ENCODE peak calls at places on chromosomes 12 and 14, in nine cellular contexts. U is keratinocyte; E is RCC 7860; M is body of pancreas; H is HCT116; D is stimulated activated CD4-positive, alpha-beta T cell treated with anti-CD3 and anti-CD28 coated beads, Interleukin-4, amount 100 ng/mL, for 48 hours; C is activated CD4-positive, alpha-beta T cell treated with anti-CD3 and anti-CD28 coated beads, Interleukin-2, amount 10 ng/mL, durations not matched to agents 7 days and 5 days; Y is A549; N is cardiac fibroblast. F is an unnamed sample.

GRCh38 chr12:47080725-47081502 is 1.2 kb upstream of the AMIGO2 start:
- DNase-seq in U (no peak), N (peak), H (no peak), C (peak), M (peak), Y (no peak), D (peak), E (peak), F (no peak)

GRCh38 chr12:19801941-19802340 is 362.6 kb downstream of the AEBP2 start:
- DNase-seq in H (no peak), N (no peak), E (no peak), C (no peak), U (no peak), M (no peak), D (no peak), Y (no peak), F (no peak)

GRCh38 chr14:22997676-22998323 is 12.1 kb downstream of the C14orf93 start:
- DNase-seq in D (no peak), H (no peak), N (no peak), Y (no peak), M (no peak), C (no peak), U (no peak), E (no peak), F (no peak)

GRCh38 chr14:34465069-34465859 is 3.2 kb upstream of the SPTSSA start:
- DNase-seq in C (no peak), N (peak), Y (no peak), H (no peak), D (no peak), U (no peak), M (no peak), E (peak), F (no peak)

GRCh38 chr14:63896278-63896720 is 43.5 kb downstream of the SYNE2 start:
- DNase-seq in C (no peak), H (peak), U (no peak), Y (no peak), N (peak), D (no peak), M (peak), E (peak), F (no peak)

GRCh38 chr14:30808576-30808975 is 65.8 kb upstream of the COCH start:
- DNase-seq in M (no peak), U (no peak), E (peak), D (no peak), C (no peak), Y (no peak), N (peak), H (no peak), F (no peak)

GRCh38 chr12:96501139-96501741 is 11.9 kb downstream of the CFAP54 start:
- DNase-seq in N (peak), Y (peak), C (peak), E (peak), D (no peak), U (no peak), M (peak), H (peak), F (no peak)

GRCh38 chr14:60349663-60350365 is 100.8 kb downstream of the PPM1A start:
- DNase-seq in C (peak), E (no peak), D (peak), H (peak), U (no peak), Y (peak), M (peak), N (peak), F (no peak)

GRCh38 chr12:106601548-106601947 is 18.7 kb downstream of the RFX4 start:
- DNase-seq in C (no peak), U (no peak), N (no peak), Y (no peak), M (no peak), E (no peak), D (no peak), H (no peak), F (no peak)

GRCh38 chr12:57009949-57010626 is 3.7 kb upstream of the ZBTB39 start:
- DNase-seq in M (no peak), H (no peak), Y (no peak), N (no peak), C (no peak), D (no peak), U (no peak), E (no peak), F (no peak)

GRCh38 chr14:52694761-52695480 is 437 bp downstream of the ERO1A start:
- DNase-seq in N (peak), E (peak), Y (no peak), U (no peak), M (peak), H (no peak), C (peak), D (peak), F (no peak)

GRCh38 chr12:20567413-20567812 is 127.7 kb upstream of the SLCO1C1 start:
- DNase-seq in N (peak), M (no peak), C (no peak), H (no peak), Y (no peak), U (no peak), D (no peak), E (no peak), F (no peak)

GRCh38 chr12:5546616-5547015 is 114.7 kb downstream of the NTF3 start:
- DNase-seq in N (no peak), H (no peak), C (no peak), E (peak), M (no peak), U (no peak), D (no peak), Y (no peak), F (no peak)

GRCh38 chr12:78192979-78193378 is 362.3 kb downstream of the NAV3 start:
- DNase-seq in N (peak), E (no peak), Y (no peak), D (no peak), C (no peak), U (no peak), M (no peak), H (no peak), F (no peak)

GRCh38 chr14:22819191-22819988 is 4.2 kb upstream of the SLC7A7 start:
- DNase-seq in U (no peak), E (no peak), Y (no peak), D (no peak), H (no peak), N (peak), M (peak), C (no peak), F (no peak)

F was measured in dorsolateral prefrontal cortex.